ENCODE peak calls at places on chromosome 20, in eight cellular contexts. K is upper lobe of left lung; M is NCI-H774; N is activated naive CD4-positive, alpha-beta T cell treated with anti-CD3 and anti-CD28 coated beads, Interleukin-2, amount 50 U/mL, for 16 hours; Q is ELF-1; X is progenitor cell of endocrine pancreas; V is stromal cell of bone marrow; U is NCI-H510A treated with DMSO at 0.1 percent for 48 hours. E is an unnamed sample.

GRCh38 chr20:5234158-5234557 is 82.6 kb downstream of the PROKR2 start:
- DNase-seq in V (no peak), K (no peak), X (no peak), M (peak; percentile 13), Q (no peak), U (no peak), N (no peak), E (no peak)

GRCh38 chr20:37363221-37364012 is 17.5 kb downstream of the SRC start:
- DNase-seq in X (no peak), K (peak; percentile 50), U (no peak), N (no peak), Q (no peak), M (no peak), V (no peak), E (no peak)

GRCh38 chr20:44651507-44652373 is at the start of gene ADA:
- DNase-seq in M (peak; percentile 47), U (peak; percentile 69), X (peak; percentile 46), N (peak; percentile 55), V (no peak), Q (peak; percentile 57), K (peak; percentile 95), E (no peak)

GRCh38 chr20:23085415-23086055 is 589 bp downstream of the CD93 start:
- DNase-seq in U (no peak), K (peak; percentile 72), V (no peak), Q (no peak), N (no peak), X (no peak), M (no peak), E (no peak)

GRCh38 chr20:25319241-25320034 is 71.2 kb downstream of the ABHD12 start:
- DNase-seq in M (peak; percentile 40), X (no peak), N (peak; percentile 0), Q (no peak), V (no peak), U (peak; percentile 98), K (no peak), E (peak; percentile 90)

GRCh38 chr20:43458422-43458924 is 777 bp downstream of the SRSF6 start:
- DNase-seq in U (no peak), V (no peak), K (no peak), M (no peak), X (no peak), Q (no peak), N (no peak), E (no peak)

GRCh38 chr20:45347936-45348809 is at the start of gene SDC4:
- DNase-seq in U (peak; percentile 46), Q (peak; percentile 61), N (peak; percentile 55), K (peak; percentile 95), M (peak; percentile 31), V (no peak), X (peak; percentile 49), E (peak; percentile 49)

GRCh38 chr20:57656252-57656820 is 36.1 kb upstream of the ZBP1 start:
- DNase-seq in M (no peak), V (no peak), Q (no peak), N (no peak), X (no peak), K (peak; percentile 48), U (no peak), E (no peak)

GRCh38 chr20:1933465-1933870 is 38.3 kb downstream of the SIRPA start:
- DNase-seq in U (no peak), V (peak; percentile 65), X (no peak), M (no peak), N (no peak), K (no peak), Q (no peak), E (no peak)

GRCh38 chr20:4161447-4162251 is 146.3 kb upstream of the RNF24 start:
- DNase-seq in Q (no peak), U (peak; percentile 76), V (no peak), N (no peak), K (peak; percentile 73), M (no peak), X (no peak), E (peak; percentile 19)

GRCh38 chr20:64109831-64110391 is 2.5 kb upstream of the NPBWR2 start:
- DNase-seq in N (no peak), X (no peak), M (no peak), Q (peak; percentile 0), V (no peak), K (no peak), U (no peak), E (no peak)

GRCh38 chr20:16003310-16003709 is 569.9 kb downstream of the KIF16B start:
- DNase-seq in N (no peak), X (no peak), K (no peak), Q (no peak), M (no peak), V (no peak), U (no peak), E (no peak)

GRCh38 chr20:23039885-23040508 is 4.9 kb downstream of the SSTR4 start:
- DNase-seq in M (no peak), V (no peak), Q (no peak), N (no peak), X (no peak), K (no peak), U (no peak), E (no peak)

GRCh38 chr20:4444404-4444803 is 277.3 kb upstream of the PRND start:
- DNase-seq in K (no peak), U (no peak), M (no peak), X (no peak), N (no peak), Q (no peak), V (peak; percentile 47), E (no peak)

GRCh38 chr20:45309075-45309474 is 976 bp upstream of the MATN4 start:
- DNase-seq in Q (no peak), M (no peak), X (no peak), V (no peak), U (no peak), N (no peak), K (no peak), E (no peak)

GRCh38 chr20:760751-761417 is 7.4 kb downstream of the SLC52A3 start:
- DNase-seq in Q (peak; percentile 92), X (peak; percentile 68), K (peak; percentile 91), M (no peak), U (no peak), N (peak; percentile 31), V (no peak), E (no peak)

GRCh38 chr20:5504061-5504739 is 187.4 kb upstream of the PROKR2 start:
- DNase-seq in U (peak; percentile 34), Q (peak; percentile 78), V (peak; percentile 28), K (peak; percentile 88), N (no peak), M (peak; percentile 7), X (no peak), E (no peak)

GRCh38 chr20:25316506-25317190 is 68.8 kb downstream of the PYGB start:
- DNase-seq in X (no peak), Q (no peak), V (no peak), K (no peak), N (peak; percentile 4), U (peak; percentile 42), M (no peak), E (no peak)

GRCh38 chr20:1286267-1287036 is 20.4 kb downstream of the SNPH start:
- DNase-seq in X (no peak), M (no peak), U (no peak), K (no peak), V (no peak), N (no peak), Q (no peak), E (no peak)

GRCh38 chr20:41394931-41395668 is 28.5 kb upstream of the EMILIN3 start:
- DNase-seq in U (no peak), M (no peak), V (no peak), N (no peak), Q (no peak), K (no peak), X (no peak), E (no peak)

GRCh38 chr20:36717657-36718056 is 28.2 kb downstream of the NDRG3 start:
- DNase-seq in X (no peak), Q (no peak), U (no peak), M (no peak), N (no peak), K (no peak), V (no peak), E (no peak)

GRCh38 chr20:57650266-57650665 is 30.0 kb upstream of the ZBP1 start:
- DNase-seq in V (no peak), U (no peak), Q (no peak), M (no peak), K (no peak), X (no peak), N (no peak), E (no peak)

GRCh38 chr20:11965602-11966001 is 47.9 kb downstream of the BTBD3 start:
- DNase-seq in N (no peak), V (no peak), M (no peak), K (no peak), Q (no peak), U (no peak), X (no peak), E (no peak)

GRCh38 chr20:63394069-63394468 is 32.9 kb upstream of the CHRNA4 start:
- DNase-seq in U (no peak), V (no peak), N (no peak), Q (peak; percentile 54), K (peak; percentile 26), M (no peak), X (no peak), E (no peak)

GRCh38 chr20:34515484-34516037 is 661 bp upstream of the DYNLRB1 start:
- DNase-seq in V (no peak), N (peak; percentile 71), M (peak; percentile 11), Q (peak; percentile 91), U (peak; percentile 83), K (no peak), X (peak; percentile 62), E (peak; percentile 68)

GRCh38 chr20:37615507-37616425 is 78.1 kb upstream of the CTNNBL1 start:
- DNase-seq in X (no peak), V (no peak), U (no peak), Q (peak; percentile 50), N (peak; percentile 64), K (no peak), M (peak; percentile 44), E (peak; percentile 80)

GRCh38 chr20:63118303-63118670 is 97.6 kb downstream of the YTHDF1 start:
- DNase-seq in K (no peak), N (no peak), V (no peak), X (no peak), Q (no peak), M (no peak), U (no peak), E (no peak)

GRCh38 chr20:8424986-8425385 is 292.9 kb downstream of the PLCB1 start:
- DNase-seq in N (no peak), U (no peak), X (no peak), K (no peak), Q (no peak), M (no peak), V (no peak), E (no peak)

GRCh38 chr20:60962367-60963045 is 289.6 kb upstream of the CDH4 start:
- DNase-seq in Q (peak; percentile 58), K (no peak), X (no peak), M (no peak), V (no peak), U (no peak), N (no peak), E (no peak)

GRCh38 chr20:61271273-61272221 is 19.5 kb downstream of the CDH4 start:
- DNase-seq in M (no peak), N (no peak), U (no peak), K (no peak), Q (peak; percentile 46), V (no peak), X (no peak), E (peak; percentile 36)

GRCh38 chr20:48606841-48607543 is 220.8 kb downstream of the PREX1 start:
- DNase-seq in K (peak; percentile 61), X (no peak), M (no peak), U (no peak), V (no peak), N (peak; percentile 3), Q (no peak), E (no peak)

GRCh38 chr20:44211177-44212039 is 837 bp upstream of the OSER1 start:
- DNase-seq in M (no peak), Q (peak; percentile 40), V (no peak), U (peak; percentile 59), N (peak; percentile 27), K (no peak), X (no peak), E (peak; percentile 20)

GRCh38 chr20:3209946-3210317 is 634 bp downstream of the ITPA start:
- DNase-seq in U (no peak), V (no peak), Q (no peak), M (no peak), K (no peak), N (no peak), X (no peak), E (no peak)

GRCh38 chr20:9200196-9200595 is 131.3 kb downstream of the PLCB4 start:
- DNase-seq in N (no peak), M (no peak), Q (no peak), X (no peak), U (no peak), V (no peak), K (no peak), E (no peak)

E was measured in NCI-H1105.